ENCODE peak calls at places on chromosomes 16 and 17, in eight cellular contexts. Y, D, R, V, E, H, P and N are unnamed samples.

GRCh38 chr16:15752717-15753488 is 102.9 kb downstream of the NDE1 start:
- DNase-seq in D (no peak), H (no peak), P (no peak), R (no peak), V (no peak), Y (no peak), E (peak), N (no peak)

GRCh38 chr17:48241131-48241591 is 133.6 kb downstream of the SNX11 start:
- DNase-seq in V (no peak), H (no peak), D (peak), E (peak), P (no peak), Y (no peak), R (peak), N (no peak)

GRCh38 chr16:46972429-46972970 is 974 bp downstream of the DNAJA2 start:
- DNase-seq in D (no peak), E (peak), P (no peak), H (no peak), Y (no peak), V (no peak), R (peak), N (peak)

GRCh38 chr16:85390511-85391174 is 222.5 kb upstream of the GSE1 start:
- DNase-seq in H (no peak), V (no peak), P (peak), E (peak), R (peak), Y (peak), D (peak), N (no peak)

GRCh38 chr16:87921236-87921773 is 15.0 kb downstream of the CA5A start:
- DNase-seq in Y (no peak), H (no peak), V (no peak), D (no peak), P (peak), R (no peak), E (no peak), N (no peak)

GRCh38 chr17:73131993-73132595 is 32.7 kb upstream of the SSTR2 start:
- DNase-seq in Y (no peak), E (no peak), H (no peak), V (no peak), R (no peak), P (no peak), D (no peak), N (no peak)

GRCh38 chr17:61837175-61838051 is 25.9 kb downstream of the BRIP1 start:
- DNase-seq in D (peak), H (peak), Y (no peak), V (peak), P (peak), E (peak), R (peak), N (no peak)

GRCh38 chr17:63702616-63703015 is 2.7 kb upstream of the LIMD2 start:
- DNase-seq in V (no peak), D (no peak), H (no peak), Y (no peak), P (no peak), E (no peak), R (no peak), N (no peak)

GRCh38 chr16:50021509-50021908 is 3.5 kb upstream of the CNEP1R1 start:
- DNase-seq in E (peak), V (peak), R (peak), H (no peak), Y (no peak), D (no peak), P (no peak), N (no peak)

GRCh38 chr16:70737377-70738082 is 51.7 kb upstream of the MTSS2 start:
- DNase-seq in D (peak), V (no peak), Y (no peak), P (peak), H (no peak), R (peak), E (peak), N (peak)

GRCh38 chr16:84454611-84455010 is 49.8 kb downstream of the MEAK7 start:
- DNase-seq in H (no peak), E (no peak), V (no peak), R (no peak), D (no peak), P (no peak), Y (peak), N (no peak)

GRCh38 chr16:78289844-78290277 is 190.4 kb downstream of the WWOX start:
- DNase-seq in V (no peak), D (no peak), H (no peak), R (no peak), Y (no peak), E (no peak), P (no peak), N (no peak)

GRCh38 chr16:68283840-68284595 is 19.7 kb downstream of the SLC7A6 start:
- DNase-seq in D (no peak), H (no peak), E (no peak), V (no peak), Y (no peak), R (no peak), P (no peak), N (no peak)

GRCh38 chr17:29977836-29978235 is 36.4 kb downstream of the EFCAB5 start:
- DNase-seq in R (peak), E (no peak), D (no peak), H (no peak), V (no peak), P (no peak), Y (no peak), N (no peak)

GRCh38 chr17:82300707-82301270 is 16.6 kb downstream of the CD7 start:
- DNase-seq in V (peak), P (peak), D (peak), E (peak), H (peak), Y (peak), R (peak), N (peak)

GRCh38 chr17:43442711-43443110 is 41.1 kb upstream of the DHX8 start:
- DNase-seq in D (no peak), V (no peak), P (no peak), E (no peak), Y (no peak), R (peak), H (no peak), N (no peak)

GRCh38 chr16:8583199-8583598 is 7.1 kb downstream of the TMEM114 start:
- DNase-seq in D (no peak), R (peak), Y (no peak), E (no peak), H (no peak), V (no peak), P (no peak), N (no peak)

GRCh38 chr17:45063198-45063597 is 2.1 kb downstream of the NMT1 start:
- DNase-seq in D (no peak), R (no peak), P (no peak), H (no peak), E (peak), Y (no peak), V (no peak), N (no peak)

GRCh38 chr16:89658221-89658879 is 714 bp downstream of the SPATA33 start:
- DNase-seq in D (no peak), V (no peak), P (peak), Y (peak), E (peak), R (no peak), H (no peak), N (no peak)

GRCh38 chr17:70365098-70365583 is 195.8 kb downstream of the KCNJ2 start:
- DNase-seq in D (no peak), R (no peak), P (no peak), H (no peak), V (no peak), Y (no peak), E (peak), N (no peak)

GRCh38 chr17:82668024-82668630 is 19.9 kb upstream of the WDR45B start:
- DNase-seq in V (no peak), E (peak), Y (no peak), H (no peak), P (no peak), R (no peak), D (no peak), N (no peak)

GRCh38 chr16:85157813-85158701 is 45.8 kb upstream of the CIBAR2 start:
- DNase-seq in D (no peak), R (no peak), P (no peak), V (no peak), Y (no peak), H (no peak), E (peak), N (no peak)

GRCh38 chr17:28792877-28793666 is 49.3 kb downstream of the TRAF4 start:
- DNase-seq in R (no peak), E (peak), V (no peak), H (no peak), Y (no peak), D (no peak), P (no peak), N (no peak)

GRCh38 chr17:82257473-82257872 is 16.0 kb downstream of the CSNK1D start:
- DNase-seq in D (no peak), V (peak), H (no peak), R (peak), E (no peak), P (peak), Y (no peak), N (no peak)

GRCh38 chr16:15482068-15482747 is 47.8 kb downstream of the BMERB1 start:
- DNase-seq in V (no peak), H (no peak), D (peak), Y (no peak), E (peak), R (peak), P (peak), N (peak)

GRCh38 chr17:33328129-33328528 is 35.0 kb upstream of the ASIC2 start:
- DNase-seq in H (peak), E (peak), V (peak), R (peak), D (no peak), Y (no peak), P (no peak), N (no peak)

DNA sequence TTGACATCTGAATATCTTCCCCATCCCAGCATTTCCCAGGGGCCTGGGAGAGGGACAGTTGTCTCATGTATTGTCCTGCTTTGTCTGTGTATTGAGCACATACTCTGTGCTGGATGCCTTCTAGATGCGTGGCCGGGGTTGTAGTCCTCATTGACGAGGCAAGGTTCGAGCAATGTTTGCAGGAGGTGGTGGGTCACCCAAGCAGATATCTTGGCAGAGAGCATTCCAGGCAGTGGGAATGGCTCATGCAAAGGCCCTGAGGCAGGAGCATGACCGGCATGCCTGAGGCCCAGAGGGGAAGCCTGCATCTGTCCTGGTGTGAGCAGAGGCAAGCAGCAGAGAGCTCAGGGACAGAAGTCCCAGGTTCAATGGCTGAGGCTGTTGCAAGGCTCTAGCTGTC is 17.5 kb downstream of the KRT33A start:
- DNase-seq in Y (no peak), P (no peak), V (no peak), E (no peak), D (no peak), H (no peak), R (no peak), N (no peak)
- TF ChIP-seq CTCF in Y (no peak), P (no peak), V (no peak), E (no peak), D (no peak), H (no peak), R (no peak), N (no peak)

GRCh38 chr17:50424246-50425000 is 1.6 kb upstream of the ACSF2 start:
- DNase-seq in H (no peak), D (no peak), P (no peak), V (no peak), E (no peak), R (no peak), Y (no peak), N (no peak)

GRCh38 chr17:50425001-50425681 is 877 bp upstream of the ACSF2 start:
- DNase-seq in R (no peak), E (no peak), P (no peak), H (no peak), V (no peak), D (peak), Y (no peak), N (no peak)

GRCh38 chr17:50426814-50427787 is 1.1 kb downstream of the ACSF2 start:
- DNase-seq in V (no peak), E (peak), D (peak), H (no peak), R (peak), Y (no peak), P (peak), N (no peak)

GRCh38 chr17:50426472-50426782 is 409 bp downstream of the ACSF2 start:
- DNase-seq in R (no peak), E (no peak), V (no peak), D (no peak), P (no peak), Y (no peak), H (no peak), N (no peak)

DNA sequence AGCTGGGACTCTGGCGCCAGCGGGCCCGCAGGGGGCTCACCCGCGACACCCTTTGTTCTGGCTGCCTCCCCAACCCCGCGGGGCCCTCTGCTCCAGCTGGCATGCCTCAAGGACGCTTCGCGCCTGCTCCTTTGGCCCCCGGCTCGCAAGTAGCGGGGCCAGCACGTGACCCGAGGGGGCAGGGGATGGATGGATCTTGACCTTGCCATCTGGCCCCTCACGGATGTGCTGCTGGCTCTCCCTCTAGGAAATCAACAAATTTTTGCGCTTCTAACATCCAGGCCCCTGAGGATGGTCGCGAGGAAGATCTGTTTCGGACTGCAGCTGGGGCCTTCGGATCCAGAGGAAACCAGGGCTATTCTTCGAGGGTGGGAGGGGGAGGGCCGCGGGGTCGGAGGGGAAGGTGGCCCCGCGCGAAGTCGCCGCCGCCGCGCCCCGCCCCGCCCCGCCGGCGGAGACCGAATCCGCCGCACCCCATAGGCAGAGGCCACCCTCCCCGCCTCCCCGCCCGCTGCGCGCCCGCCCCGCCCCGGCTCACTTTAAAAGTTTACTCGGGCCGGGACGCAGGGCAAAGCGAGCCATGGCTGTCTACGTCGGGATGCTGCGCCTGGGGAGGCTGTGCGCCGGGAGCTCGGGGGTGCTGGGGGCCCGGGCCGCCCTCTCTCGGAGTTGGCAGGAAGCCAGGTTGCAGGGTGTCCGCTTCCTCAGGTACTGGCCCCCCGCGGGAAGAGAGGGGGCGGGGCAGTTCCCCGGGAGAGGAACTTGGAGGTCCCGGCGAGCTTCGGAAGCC is at the start of gene ACSF2:
- DNase-seq in E (peak), V (peak), Y (no peak), P (peak), R (peak), H (peak), D (peak), N (no peak)
- TF ChIP-seq CTCF in E (no peak), V (no peak), Y (no peak), P (no peak), R (no peak), H (no peak), D (no peak), N (no peak)

GRCh38 chr17:80688994-80689635 is 144.5 kb downstream of the RPTOR start:
- DNase-seq in P (no peak), E (no peak), H (no peak), R (no peak), Y (no peak), D (no peak), V (no peak), N (no peak)
- TF ChIP-seq CTCF in P (no peak), E (no peak), H (no peak), R (no peak), Y (no peak), D (no peak), V (no peak), N (no peak)

GRCh38 chr16:58338205-58338604 is 43.4 kb upstream of the PRSS54 start:
- DNase-seq in R (no peak), H (no peak), V (no peak), D (no peak), P (no peak), Y (no peak), E (no peak), N (no peak)

GRCh38 chr16:58336332-58337089 is 41.7 kb upstream of the PRSS54 start:
- DNase-seq in E (peak), D (peak), Y (no peak), R (peak), V (peak), P (peak), H (peak), N (peak)

GRCh38 chr16:58333937-58334336 is 39.1 kb upstream of the PRSS54 start:
- DNase-seq in R (no peak), P (no peak), Y (no peak), E (no peak), D (no peak), V (no peak), H (no peak), N (no peak)

GRCh38 chr16:58337090-58337444 is 42.2 kb upstream of the PRSS54 start:
- DNase-seq in R (no peak), P (no peak), Y (no peak), H (no peak), D (no peak), E (peak), V (no peak), N (no peak)

DNA sequence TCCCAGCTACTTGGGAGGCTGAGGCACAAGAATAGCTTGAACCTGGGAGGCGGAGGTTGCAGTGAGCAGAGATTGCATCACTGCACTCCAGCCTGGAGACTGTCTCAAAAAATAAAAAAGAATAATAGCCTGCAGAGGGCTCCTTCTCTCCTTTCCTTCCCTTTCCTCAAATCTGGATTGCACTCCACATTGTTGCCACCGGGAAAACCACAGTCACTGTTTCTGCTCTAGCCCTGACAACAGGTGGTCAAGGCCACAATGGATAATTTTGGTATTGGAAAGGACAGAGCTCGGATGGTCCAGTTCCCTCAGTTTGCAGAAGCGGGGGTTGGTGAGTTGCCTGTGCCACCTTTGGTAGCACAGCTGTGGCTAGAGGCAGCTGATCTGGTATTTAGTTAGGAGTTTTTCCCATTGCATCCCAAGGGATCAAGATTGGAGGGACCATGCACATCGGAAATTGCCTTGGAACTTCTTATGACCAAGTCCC is 44.7 kb upstream of the PRSS54 start:
- DNase-seq in D (no peak), P (no peak), E (peak), V (no peak), Y (no peak), R (peak), H (no peak), N (no peak)
- TF ChIP-seq CTCF in D (no peak), P (no peak), E (no peak), V (peak), Y (peak), R (peak), H (peak), N (peak)

DNA sequence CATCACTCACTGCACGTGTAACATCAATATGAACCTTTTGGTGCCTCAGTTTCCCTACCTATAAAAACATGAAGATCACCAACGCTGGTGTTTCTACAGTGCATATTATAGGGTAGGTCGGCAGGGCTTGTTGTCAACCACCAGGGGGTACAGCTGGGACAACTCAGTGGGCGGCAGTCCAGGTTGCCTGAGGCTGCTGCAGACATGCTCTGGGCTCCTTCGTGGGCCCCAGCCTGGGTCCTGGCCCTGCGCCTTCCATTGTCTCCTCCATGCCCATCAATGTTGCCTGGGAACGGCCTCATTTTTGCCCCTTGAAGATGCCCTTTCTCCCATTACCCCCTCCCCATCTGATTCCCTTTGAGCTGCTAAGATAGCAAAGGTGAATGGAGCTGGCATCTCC is 89.8 kb downstream of the GSG1L start:
- DNase-seq in R (no peak), Y (no peak), P (no peak), V (no peak), D (no peak), E (peak), H (no peak), N (no peak)
- TF ChIP-seq CTCF in R (no peak), Y (no peak), P (no peak), V (no peak), D (no peak), E (peak), H (peak), N (no peak)

GRCh38 chr17:22301353-22301745 is 609.0 kb downstream of the KCNJ18 start:
- DNase-seq in E (no peak), D (no peak), H (no peak), V (no peak), Y (no peak), P (no peak), R (no peak), N (no peak)
- TF ChIP-seq CTCF in E (no peak), D (no peak), H (no peak), V (no peak), Y (no peak), P (no peak), R (no peak), N (no peak)

GRCh38 chr16:67283039-67283825 is 3.9 kb downstream of the PLEKHG4 start:
- DNase-seq in D (no peak), E (peak), V (no peak), Y (no peak), R (peak), H (no peak), P (no peak), N (no peak)
- TF ChIP-seq CTCF in D (no peak), E (peak), V (no peak), Y (no peak), R (no peak), H (no peak), P (no peak), N (no peak)

GRCh38 chr17:66952681-66953638 is 11.5 kb upstream of the CACNG4 start:
- DNase-seq in P (no peak), Y (no peak), V (no peak), E (no peak), H (no peak), D (no peak), R (no peak), N (no peak)
- TF ChIP-seq CTCF in P (no peak), Y (peak), V (no peak), E (no peak), H (no peak), D (no peak), R (no peak), N (no peak)

DNA sequence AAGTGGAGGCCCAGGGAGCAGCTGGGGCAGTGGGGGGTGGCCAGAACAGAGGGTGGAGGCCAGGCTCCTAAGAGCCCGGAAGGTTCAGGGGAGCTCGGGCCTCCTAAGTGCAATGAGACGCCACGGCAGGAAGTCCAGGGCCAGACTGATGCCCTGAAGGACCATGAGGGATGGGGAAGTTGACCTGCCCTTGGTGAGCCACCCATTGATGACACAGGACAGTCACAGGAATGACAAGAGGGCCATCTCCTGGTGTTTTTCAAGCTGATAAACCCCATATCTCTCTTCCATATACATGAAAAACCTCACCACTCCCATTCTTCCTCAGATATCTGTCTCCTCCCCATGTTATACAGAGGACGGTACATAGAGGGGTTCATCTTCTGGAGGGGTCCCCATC is 5.8 kb upstream of the MRPL58 start:
- DNase-seq in R (no peak), H (no peak), D (no peak), Y (peak), E (peak), V (no peak), P (no peak), N (no peak)
- TF ChIP-seq CTCF in R (no peak), H (no peak), D (no peak), Y (no peak), E (no peak), V (no peak), P (no peak), N (no peak)